ENCODE peak calls at places on chromosomes 12 and 14, in six cellular contexts. G is transverse colon, V is breast epithelium, W is upper lobe of left lung, M is HL-60, L is prostate gland. F is an unnamed sample. For H3K27me3, the result is how much of the 10 kb centered on the place peaks cover.

GRCh38 chr12:38785376-38785775 is 120.0 kb downstream of the CPNE8 start:
- DNase-seq in G (no peak), V (no peak), W (no peak), M (no peak), L (no peak), F (no peak)

GRCh38 chr12:117202556-117202955 is 12.3 kb upstream of the FBXO21 start:
- DNase-seq in G (no peak), V (no peak), W (no peak), M (no peak), L (no peak), F (no peak)

GRCh38 chr12:99433155-99433554 is 214.4 kb upstream of the GARIN6 start:
- DNase-seq in G (no peak), V (no peak), W (no peak), M (no peak), L (no peak), F (no peak)

GRCh38 chr12:121781751-121782615 is 11.5 kb downstream of the RHOF start:
- DNase-seq in G (no peak), V (no peak), W (peak), M (peak), L (no peak), F (no peak)

GRCh38 chr14:81436296-81437138 is 36.4 kb upstream of the STON2 start:
- DNase-seq in G (peak), V (peak), W (peak), M (no peak), L (peak), F (peak)

GRCh38 chr14:103679351-103679750 is 35.9 kb downstream of the XRCC3 start:
- DNase-seq in G (peak), V (no peak), W (peak), M (peak), L (peak), F (peak)

GRCh38 chr12:29582677-29583076 is 85.2 kb upstream of the OVCH1 start:
- DNase-seq in G (no peak), V (no peak), W (peak), M (no peak), L (peak), F (peak)

GRCh38 chr12:26345471-26346003 is 150.2 kb downstream of the SSPN start:
- DNase-seq in G (no peak), V (no peak), W (no peak), M (peak), L (no peak), F (no peak)

GRCh38 chr14:104473244-104473565 is 106.4 kb upstream of the C14orf180 start:
- DNase-seq in G (no peak), V (no peak), W (no peak), M (no peak), L (no peak), F (no peak)

GRCh38 chr12:107610030-107610859 is 75.4 kb upstream of the PWP1 start:
- DNase-seq in G (no peak), V (no peak), W (no peak), M (peak), L (no peak), F (no peak)

GRCh38 chr12:102948941-102949352 is 8.5 kb upstream of the ASCL1 start:
- DNase-seq in G (peak), V (no peak), W (no peak), M (peak), L (no peak), F (peak)

GRCh38 chr14:106286697-106287290 is 760.4 kb downstream of the TMEM121 start:
- DNase-seq in G (no peak), V (no peak), W (peak), M (no peak), L (no peak), F (no peak)

GRCh38 chr12:101616027-101616494 is 21.3 kb downstream of the MYBPC1 start:
- DNase-seq in G (no peak), V (no peak), W (no peak), M (peak), L (peak), F (no peak)

GRCh38 chr12:70724444-70724843 is 87.2 kb upstream of the PTPRB start:
- DNase-seq in G (no peak), V (no peak), W (no peak), M (no peak), L (no peak), F (no peak)

GRCh38 chr14:91317381-91318313 is 73.1 kb upstream of the GPR68 start:
- DNase-seq in G (peak), V (peak), W (peak), M (peak), L (peak), F (peak)

GRCh38 chr12:115709410-115710065 is 568.0 kb downstream of the MED13L start:
- DNase-seq in G (peak), V (no peak), W (no peak), M (no peak), L (no peak), F (no peak)

GRCh38 chr14:64753374-64753773 is 49.1 kb downstream of the PLEKHG3 start:
- DNase-seq in G (no peak), V (no peak), W (peak), M (no peak), L (no peak), F (no peak)
- H3K27me3 ChIP-seq in G (under half), V (under half), W (under half), M (under half), L (under half), F (under half)

GRCh38 chr14:101709962-101710891 is 51.3 kb upstream of the PPP2R5C start:
- DNase-seq in G (peak), V (no peak), W (no peak), M (no peak), L (no peak), F (peak)

GRCh38 chr14:101708853-101709532 is 52.5 kb upstream of the PPP2R5C start:
- DNase-seq in G (no peak), V (no peak), W (peak), M (no peak), L (no peak), F (no peak)

GRCh38 chr14:101707863-101708620 is 53.5 kb upstream of the PPP2R5C start:
- DNase-seq in G (no peak), V (no peak), W (no peak), M (no peak), L (no peak), F (no peak)

GRCh38 chr14:101711041-101711861 is 50.3 kb upstream of the PPP2R5C start:
- DNase-seq in G (no peak), V (no peak), W (no peak), M (no peak), L (no peak), F (peak)

DNA sequence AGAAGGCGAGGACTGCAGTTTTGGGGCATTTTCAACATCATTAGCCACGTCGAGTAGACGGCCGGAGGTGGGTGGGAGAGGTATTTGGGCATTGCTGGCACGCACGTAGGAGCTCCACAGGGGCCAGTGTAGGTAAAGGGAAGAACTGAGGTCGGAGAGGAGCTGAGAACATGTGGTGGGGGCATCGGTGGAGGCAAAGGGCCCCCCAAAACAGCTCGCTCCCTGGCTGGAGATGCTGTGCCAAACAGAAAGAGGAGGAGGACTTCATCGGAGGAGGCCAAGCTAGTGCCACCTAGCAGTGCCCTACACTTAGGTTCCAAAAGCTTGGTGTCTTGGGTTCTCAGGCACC is 52.0 kb upstream of the PPP2R5C start:
- DNase-seq in G (no peak), V (no peak), W (no peak), M (no peak), L (no peak), F (peak)
- TF ChIP-seq POLR2AphosphoS5 in G (no peak), V (no peak), W (no peak), M (no peak), L (no peak), F (no peak)

DNA sequence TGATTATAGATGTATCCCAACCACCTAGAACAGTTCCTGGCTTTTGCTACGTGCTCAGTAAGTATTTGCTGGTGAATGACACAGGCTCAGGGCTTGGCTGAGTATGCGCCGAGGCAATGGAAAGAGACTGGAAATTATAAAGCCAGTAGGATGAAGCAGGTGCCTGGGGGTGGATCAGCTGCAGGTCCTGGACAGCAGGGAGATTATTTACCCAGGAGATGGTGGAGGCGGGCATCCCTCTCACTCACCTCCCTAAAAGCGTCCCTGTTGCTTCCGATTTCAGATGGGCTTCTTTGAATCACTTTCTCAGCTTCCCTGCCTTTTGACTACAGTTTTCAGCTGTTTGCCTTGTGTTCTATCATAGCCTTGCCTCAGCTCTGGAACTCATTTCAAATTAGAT is 6.4 kb downstream of the SLC6A13 start:
- DNase-seq in G (no peak), V (no peak), W (no peak), M (no peak), L (no peak), F (no peak)
- H3K27me3 ChIP-seq in G (under half), V (under half), W (under half), M (under half), L (under half), F (under half)

GRCh38 chr12:113157218-113157859 is 7.8 kb downstream of the CFAP73 start:
- DNase-seq in G (no peak), V (no peak), W (no peak), M (no peak), L (no peak), F (no peak)
- TF ChIP-seq POLR2AphosphoS5 in G (no peak), V (no peak), W (no peak), M (no peak), L (no peak), F (no peak)

DNA sequence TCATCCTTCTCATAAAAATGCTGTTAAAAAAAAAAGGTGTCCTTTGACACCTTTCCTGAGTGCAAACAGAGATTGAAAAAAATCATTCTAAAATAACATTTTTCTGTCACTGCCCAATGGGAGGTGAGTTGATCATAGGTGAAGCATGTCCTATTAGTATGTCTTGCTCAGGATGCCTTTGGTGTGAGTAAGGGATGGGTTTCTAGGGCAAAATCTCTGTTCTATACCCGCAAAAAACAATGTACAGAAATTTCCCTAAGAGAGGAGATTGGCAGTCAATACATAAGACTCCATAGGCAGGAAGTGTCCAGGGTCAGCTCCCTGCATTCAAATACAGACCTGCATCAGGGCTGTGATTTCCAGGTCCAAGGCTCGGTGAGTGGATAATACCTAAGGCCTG is 195.2 kb downstream of the DAD1 start:
- DNase-seq in G (no peak), V (no peak), W (no peak), M (no peak), L (no peak), F (no peak)
- H3K27me3 ChIP-seq in G (under half), V (under half), W (under half), M (under half), L (under half), F (under half)

GRCh38 chr12:60071759-60072191 is 475.9 kb downstream of the SLC16A7 start:
- DNase-seq in G (no peak), V (no peak), W (no peak), M (no peak), L (no peak), F (no peak)
- TF ChIP-seq POLR2AphosphoS5 in G (no peak), V (no peak), W (no peak), M (no peak), L (no peak), F (no peak)

DNA sequence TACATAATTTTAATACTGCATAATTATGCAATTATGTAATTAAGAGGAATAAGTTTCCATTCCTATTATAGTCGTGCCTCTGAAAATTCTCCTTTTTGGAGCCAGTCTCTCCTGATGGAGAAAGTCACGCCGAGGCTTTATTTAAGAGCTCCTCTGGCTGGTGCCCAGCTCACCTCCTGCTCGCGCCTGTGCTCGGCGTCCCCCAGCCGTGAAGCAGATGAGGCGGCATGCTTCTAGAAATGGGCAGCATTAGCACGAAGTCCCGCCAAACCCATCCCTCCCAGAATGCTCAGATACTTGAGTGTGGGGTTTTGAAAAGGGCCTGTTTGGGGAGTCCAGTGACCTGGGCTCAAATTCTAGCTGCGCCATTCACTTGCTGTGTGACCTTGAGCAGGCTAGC is 153.0 kb downstream of the PHETA1 start:
- DNase-seq in G (no peak), V (no peak), W (peak), M (no peak), L (no peak), F (no peak)
- H3K27me3 ChIP-seq in G (under half), V (under half), W (under half), M (under half), L (under half), F (under half)

DNA sequence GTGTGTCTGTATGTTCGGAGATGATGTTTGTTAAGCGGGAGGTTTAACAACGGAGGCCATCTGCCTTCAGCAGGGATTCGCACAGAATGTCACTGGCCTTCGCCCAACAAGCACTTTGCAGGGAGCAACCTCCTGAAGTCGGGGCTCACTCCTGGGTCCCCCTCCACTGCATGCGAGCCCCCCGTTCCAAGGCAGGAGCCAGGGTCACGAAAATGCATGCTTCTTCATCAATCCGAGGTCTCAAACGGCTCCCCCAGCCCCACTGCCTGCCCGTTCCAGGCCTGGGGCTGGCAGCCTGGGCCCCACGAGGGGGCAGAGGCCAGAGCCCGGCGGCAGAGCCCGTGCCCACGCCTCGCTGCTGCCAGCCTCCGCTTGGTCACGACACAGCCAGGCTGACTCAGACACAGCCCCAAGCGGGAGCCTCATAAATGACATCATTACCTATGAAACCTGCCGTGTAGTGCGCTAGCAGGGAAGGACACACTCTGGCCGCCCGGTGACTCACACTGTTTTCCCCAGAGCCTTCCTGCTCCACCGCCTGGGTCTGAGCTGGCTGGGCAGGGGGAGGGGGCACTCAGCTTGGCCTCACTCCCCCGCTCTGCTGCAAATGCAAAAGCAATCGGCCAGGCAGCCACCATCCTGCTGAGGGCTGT is 169.5 kb upstream of the RTL1 start:
- DNase-seq in G (peak), V (peak), W (peak), M (no peak), L (peak), F (peak)
- TF ChIP-seq POLR2AphosphoS5 in G (no peak), V (no peak), W (no peak), M (no peak), L (peak), F (no peak)